ENCODE peak calls at places on chromosomes 11 and 22, in four cellular contexts. S is left lung, Q is coronary artery, A is WERI-Rb-1. N is an unnamed sample.

GRCh38 chr22:27128461-27129080 is 471.2 kb downstream of the MIAT start:
- DNase-seq in Q (no peak), A (no peak), S (no peak), N (no peak)

GRCh38 chr22:50738649-50739227 is 734 bp downstream of the ACR start:
- DNase-seq in Q (no peak), S (peak), A (no peak), N (no peak)

GRCh38 chr11:6900327-6900999 is 8.2 kb upstream of the OR2D2 start:
- DNase-seq in S (no peak), A (no peak), Q (no peak), N (no peak)

GRCh38 chr22:28245579-28246224 is 326.6 kb upstream of the PITPNB start:
- DNase-seq in Q (no peak), S (no peak), A (no peak), N (no peak)

GRCh38 chr11:27926981-27927481 is 180.9 kb downstream of the KIF18A start:
- DNase-seq in S (no peak), Q (no peak), A (peak), N (no peak)

GRCh38 chr11:115672999-115673411 is 168.8 kb upstream of the CADM1 start:
- DNase-seq in Q (no peak), A (peak), S (no peak), N (no peak)

GRCh38 chr11:126603486-126603885 is 248.0 kb downstream of the ST3GAL4 start:
- DNase-seq in Q (no peak), A (no peak), S (no peak), N (no peak)

GRCh38 chr11:17273668-17274321 is 2.7 kb upstream of the NUCB2 start:
- DNase-seq in S (no peak), A (no peak), Q (no peak), N (peak)

GRCh38 chr11:126104420-126104819 is 41.8 kb upstream of the CDON start:
- DNase-seq in A (peak), S (no peak), Q (no peak), N (no peak)

GRCh38 chr11:35907648-35908431 is 36.0 kb upstream of the LDLRAD3 start:
- DNase-seq in A (no peak), S (no peak), Q (no peak), N (no peak)

GRCh38 chr22:20994128-20994901 is 7.6 kb downstream of the THAP7 start:
- DNase-seq in A (no peak), S (peak), Q (no peak), N (no peak)

GRCh38 chr22:43439368-43440102 is 27.7 kb downstream of the MPPED1 start:
- DNase-seq in S (no peak), A (no peak), Q (peak), N (no peak)

GRCh38 chr11:71342116-71342515 is 89.7 kb upstream of the SHANK2 start:
- DNase-seq in S (no peak), Q (no peak), A (no peak), N (no peak)

GRCh38 chr11:117822031-117822521 is 2.5 kb downstream of the FXYD2 start:
- DNase-seq in Q (peak), S (peak), A (peak), N (peak)

GRCh38 chr11:45725776-45726606 is 60.6 kb upstream of the CHST1 start:
- DNase-seq in S (no peak), A (peak), Q (no peak), N (no peak)

GRCh38 chr11:66172146-66172545 is 96.3 kb upstream of the RAB1B start:
- DNase-seq in A (no peak), S (no peak), Q (no peak), N (no peak)

GRCh38 chr11:64711944-64712306 is 11.1 kb downstream of the NRXN2 start:
- DNase-seq in A (no peak), Q (no peak), S (no peak), N (no peak)

GRCh38 chr11:118742304-118742703 is 48.7 kb downstream of the DDX6 start:
- DNase-seq in Q (no peak), A (no peak), S (no peak), N (no peak)

GRCh38 chr11:9642894-9643293 is 21.0 kb upstream of the SWAP70 start:
- DNase-seq in A (no peak), S (no peak), Q (peak), N (no peak)

GRCh38 chr11:90288207-90288821 is 65.5 kb upstream of the CHORDC1 start:
- DNase-seq in Q (no peak), A (no peak), S (no peak), N (no peak)

DNA sequence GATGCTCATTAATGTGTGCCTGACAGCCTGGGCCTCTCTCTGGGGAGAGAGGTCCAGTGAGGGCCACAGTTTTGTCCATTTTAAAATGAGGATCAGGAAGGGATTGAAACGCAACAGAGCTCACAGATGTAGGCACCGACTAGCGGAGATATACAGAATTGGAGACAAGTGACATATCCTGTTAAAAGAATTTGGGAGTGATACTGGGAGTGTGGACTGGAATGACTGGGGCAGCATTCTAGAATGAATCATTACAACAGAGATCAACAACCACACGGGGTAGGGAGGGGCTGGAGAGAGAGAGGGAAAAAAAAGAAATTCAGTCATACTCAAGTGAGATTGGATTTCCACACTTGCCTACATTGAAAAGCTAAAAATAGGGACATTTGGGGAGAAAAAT is 2.5 kb upstream of the NCAM1 start:
- DNase-seq in Q (no peak), A (no peak), S (no peak), N (no peak)
- TF ChIP-seq CTCF in Q (no peak), A (no peak), S (no peak), N (no peak)

GRCh38 chr11:86274999-86275398 is 27.0 kb upstream of the HIKESHI start:
- DNase-seq in Q (no peak), S (no peak), A (no peak), N (no peak)
- TF ChIP-seq CTCF in Q (no peak), S (no peak), A (no peak), N (no peak)

GRCh38 chr11:128889657-128890213 is 1.4 kb upstream of the KCNJ5 start:
- DNase-seq in S (no peak), A (peak), Q (no peak), N (no peak)

GRCh38 chr11:128890216-128890542 is 977 bp upstream of the KCNJ5 start:
- DNase-seq in A (no peak), Q (no peak), S (no peak), N (no peak)

GRCh38 chr11:128886401-128887119 is 4.6 kb upstream of the KCNJ5 start:
- DNase-seq in Q (no peak), A (peak), S (no peak), N (no peak)

GRCh38 chr11:128890543-128891409 is at the start of gene KCNJ5:
- DNase-seq in Q (no peak), S (peak), A (no peak), N (no peak)

DNA sequence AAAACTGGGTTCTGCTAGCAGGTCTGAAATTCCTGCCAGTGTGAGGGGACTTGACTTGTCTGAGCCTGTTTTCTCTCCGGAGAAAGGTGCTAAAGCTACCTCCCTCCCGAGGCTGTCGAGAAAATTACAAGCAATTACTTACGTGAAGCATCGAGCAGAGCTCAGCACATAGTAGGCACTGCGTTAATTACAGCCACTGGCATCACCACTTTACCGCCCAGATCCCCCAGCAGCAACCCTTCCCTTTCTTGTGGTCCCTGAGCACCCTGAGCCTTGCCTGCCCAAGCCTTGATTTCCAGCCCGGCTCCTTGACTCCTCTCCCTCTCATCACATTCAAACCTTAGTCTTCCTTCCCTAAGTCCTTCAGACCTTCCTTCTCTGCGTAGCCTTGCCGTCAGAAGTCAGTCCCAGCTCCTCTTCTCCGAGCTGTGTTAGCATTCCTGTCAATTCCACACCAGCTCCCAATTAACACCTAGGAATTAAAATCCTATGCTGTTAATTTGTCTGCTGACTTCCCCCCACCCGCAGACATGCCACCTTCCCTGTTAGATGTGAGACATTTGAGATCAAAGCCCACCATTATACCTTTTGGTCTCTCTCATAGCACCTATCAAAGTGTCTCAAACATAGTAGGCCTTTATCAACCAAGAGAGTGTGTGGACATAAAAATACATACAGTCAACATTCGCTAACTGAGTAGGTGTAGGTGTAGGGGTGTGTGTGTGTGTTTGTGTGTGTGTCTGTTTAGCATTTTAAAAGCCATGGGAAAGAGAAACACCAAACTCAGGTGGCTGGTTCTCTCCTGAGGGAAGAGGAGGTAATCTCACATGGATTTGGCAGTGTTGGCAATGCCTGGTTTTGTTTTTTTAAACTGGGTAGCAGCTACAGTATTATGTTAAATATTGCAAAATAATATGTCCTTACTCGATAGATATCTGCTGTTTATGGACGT is 2.8 kb upstream of the KCNJ5 start:
- DNase-seq in S (no peak), A (peak), Q (no peak), N (no peak)
- TF ChIP-seq CTCF in S (no peak), A (peak), Q (no peak), N (no peak)

DNA sequence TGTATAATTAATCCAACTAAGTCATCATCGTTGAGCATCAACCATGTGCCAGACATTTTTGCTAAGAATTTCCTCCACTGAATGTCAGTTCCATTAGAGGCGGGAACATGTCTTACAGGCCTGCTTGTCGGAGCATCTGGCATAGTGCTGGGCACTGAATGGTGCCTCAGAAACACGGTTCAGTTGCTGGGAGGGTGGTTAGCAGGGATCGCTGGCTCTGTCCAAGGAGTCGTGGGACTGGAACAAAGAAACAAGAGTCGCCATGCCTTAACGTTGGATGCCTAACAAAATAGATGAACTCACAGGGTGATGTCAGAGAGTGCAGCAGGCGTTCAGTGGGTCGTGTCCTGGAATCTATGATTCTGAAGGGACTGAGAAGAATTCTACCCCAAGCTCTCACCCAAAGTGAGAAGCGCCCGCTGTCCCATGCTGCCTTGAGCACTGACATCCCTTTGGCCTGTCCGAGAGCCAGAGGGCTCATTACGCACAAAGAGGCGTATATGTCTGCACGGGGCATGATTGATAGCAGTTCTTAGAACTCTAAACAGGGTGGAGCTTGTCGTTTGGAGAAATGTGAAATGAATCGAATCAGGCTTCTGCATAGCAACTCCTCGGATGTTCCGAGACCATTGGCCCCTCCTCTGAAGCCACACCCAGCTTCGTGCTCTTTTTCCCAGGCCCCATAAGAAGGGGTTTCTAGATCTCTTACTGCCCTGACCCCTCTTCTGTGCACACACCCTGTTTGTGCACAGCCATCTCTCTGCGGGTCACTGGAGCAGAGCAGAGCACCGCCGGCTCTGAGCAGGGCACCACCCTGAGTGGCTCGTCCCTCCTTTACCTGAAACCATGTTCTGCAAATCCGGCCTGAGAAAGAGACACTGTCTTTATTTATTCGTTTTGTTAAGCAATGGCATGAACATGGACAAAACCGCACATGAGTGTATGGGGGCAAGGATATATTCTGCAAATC is 113.1 kb upstream of the B3GAT1 start:
- DNase-seq in Q (no peak), S (peak), A (peak), N (no peak)
- TF ChIP-seq CTCF in Q (no peak), S (no peak), A (no peak), N (no peak)

DNA sequence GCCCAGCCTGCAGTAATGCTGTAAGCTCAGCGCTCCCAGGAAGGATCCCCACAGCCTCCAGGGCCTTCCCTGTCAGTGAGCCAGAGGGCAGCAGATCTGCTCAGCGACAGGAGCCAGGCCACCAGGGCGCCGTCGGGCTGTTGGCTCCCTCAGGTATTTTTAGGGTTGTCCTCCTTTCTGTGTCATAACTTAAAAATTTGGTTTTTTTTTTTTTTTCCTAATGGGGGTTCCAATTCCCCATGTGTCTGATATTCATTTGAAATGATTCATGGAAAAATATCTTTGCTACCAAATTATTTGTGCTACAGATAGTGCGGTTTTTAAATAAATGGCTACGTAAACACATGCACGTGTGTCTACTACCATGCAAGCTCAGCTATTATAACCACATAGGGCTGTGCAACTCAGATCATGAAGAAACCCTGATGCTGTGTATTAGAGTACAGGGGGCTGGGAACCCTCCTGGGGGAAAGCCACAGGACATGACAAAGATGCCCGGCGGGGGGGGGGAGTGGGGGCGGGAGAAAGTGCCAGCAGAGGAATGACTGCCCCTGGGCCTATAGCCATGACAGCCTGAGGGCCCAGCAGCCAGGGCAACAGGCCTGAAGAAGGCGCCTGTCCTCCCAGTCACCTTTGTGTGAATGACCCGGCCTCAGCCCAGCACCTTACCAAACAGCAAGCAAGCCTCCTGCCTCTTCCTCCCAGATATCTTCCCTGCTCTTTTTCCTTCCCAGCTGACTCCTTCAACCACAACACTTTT is 89.3 kb downstream of the NAT10 start:
- DNase-seq in A (no peak), Q (no peak), S (no peak), N (no peak)
- TF ChIP-seq CTCF in A (no peak), Q (no peak), S (no peak), N (no peak)

GRCh38 chr11:63512816-63513215 is 6.9 kb downstream of the LGALS12 start:
- DNase-seq in S (no peak), A (no peak), Q (no peak), N (no peak)

GRCh38 chr11:63510360-63511130 is 4.7 kb downstream of the LGALS12 start:
- DNase-seq in Q (no peak), S (no peak), A (no peak), N (no peak)

GRCh38 chr11:63508745-63509144 is 2.9 kb downstream of the LGALS12 start:
- DNase-seq in A (no peak), Q (no peak), S (peak), N (no peak)

GRCh38 chr11:63508009-63508408 is 2.1 kb downstream of the LGALS12 start:
- DNase-seq in Q (no peak), A (peak), S (no peak), N (no peak)

DNA sequence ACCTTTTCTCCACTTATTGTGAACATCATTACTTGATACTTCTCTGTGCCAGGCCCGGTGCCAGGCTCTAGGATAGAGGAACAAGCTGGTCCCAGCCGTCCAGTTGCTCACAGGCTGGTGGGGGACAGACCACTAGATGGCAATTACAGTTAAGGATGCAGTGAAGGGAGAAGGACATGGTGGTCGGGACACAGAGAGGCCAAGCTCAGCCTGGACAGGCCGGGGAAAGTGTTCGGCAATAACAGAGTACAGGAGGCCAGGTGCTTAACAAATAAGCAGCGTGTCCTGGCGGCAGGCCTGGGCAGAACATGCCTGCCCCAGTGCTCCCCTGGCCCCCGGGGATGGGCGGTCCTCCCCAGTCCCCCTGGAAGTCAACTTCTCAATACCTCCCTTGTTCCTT is 5.5 kb downstream of the LGALS12 start:
- DNase-seq in S (no peak), Q (no peak), A (no peak), N (no peak)
- TF ChIP-seq CTCF in S (no peak), Q (no peak), A (no peak), N (no peak)

GRCh38 chr11:114440971-114441810 is 1.9 kb downstream of the REXO2 start:
- DNase-seq in A (no peak), S (no peak), Q (no peak), N (no peak)

GRCh38 chr11:114441921-114442320 is 2.7 kb downstream of the REXO2 start:
- DNase-seq in Q (no peak), A (no peak), S (no peak), N (no peak)

GRCh38 chr11:114438303-114438702 is 964 bp upstream of the REXO2 start:
- DNase-seq in Q (no peak), S (no peak), A (no peak), N (no peak)

GRCh38 chr11:114440121-114440860 is 1.0 kb downstream of the REXO2 start:
- DNase-seq in A (no peak), Q (no peak), S (no peak), N (no peak)

DNA sequence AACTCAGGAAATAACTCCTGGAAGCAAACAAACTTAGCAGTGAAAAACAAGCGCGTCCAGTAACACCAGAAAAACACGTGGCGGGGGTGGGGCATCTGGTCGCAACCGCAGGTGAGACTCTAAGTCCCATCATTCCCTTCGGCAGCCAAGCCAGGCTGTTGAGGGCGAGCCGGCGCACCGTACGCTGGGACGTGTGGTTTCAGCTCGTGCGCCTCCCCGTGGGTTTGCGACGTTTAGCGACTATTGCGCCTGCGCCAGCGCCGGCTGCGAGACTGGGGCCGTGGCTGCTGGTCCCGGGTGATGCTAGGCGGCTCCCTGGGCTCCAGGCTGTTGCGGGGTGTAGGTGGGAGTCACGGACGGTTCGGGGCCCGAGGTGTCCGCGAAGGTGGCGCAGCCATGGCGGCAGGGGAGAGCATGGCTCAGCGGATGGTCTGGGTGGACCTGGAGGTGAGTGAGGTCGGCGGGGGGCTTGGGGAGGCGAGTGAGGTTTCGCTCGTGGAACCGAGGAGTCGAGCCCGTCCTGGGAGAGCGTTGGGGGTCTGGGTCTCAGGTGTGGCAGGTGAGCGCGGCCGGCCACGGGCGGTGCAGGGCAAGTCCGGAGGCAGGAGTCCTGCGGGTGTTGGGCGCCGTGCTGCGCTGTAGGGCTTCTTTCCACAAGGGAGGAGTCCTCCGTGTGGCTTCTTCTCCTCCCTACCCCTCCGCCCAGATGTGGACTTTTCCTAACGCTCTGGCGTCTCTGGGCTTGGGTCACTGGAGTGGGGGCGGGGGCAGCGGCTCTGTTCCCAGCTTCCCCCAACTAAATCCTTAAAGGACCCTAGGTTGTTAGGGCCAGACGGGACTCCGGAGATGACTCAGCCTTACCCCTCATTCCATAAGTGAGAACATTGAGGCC is at the start of gene REXO2:
- DNase-seq in A (peak), Q (peak), S (peak), N (peak)
- TF ChIP-seq CTCF in A (peak), Q (no peak), S (no peak), N (peak)

N was measured in CD14-positive monocyte.